ENCODE peak calls at places on chromosomes 3 and 15, in five cellular contexts. One of them, this sample, is unnamed.

GRCh38 chr3:11764931-11765363 is 81.7 kb downstream of the TAMM41 start:
- DNase-seq in HFF-Myc: peak
- DNase-seq in kidney epithelial cell: peak
- DNase-seq in endodermal cell: no peak
- DNase-seq in heart left ventricle: no peak
- DNase-seq in this sample: no peak

GRCh38 chr3:58198804-58199203 is 12.0 kb downstream of the DNASE1L3 start:
- DNase-seq in kidney epithelial cell: no peak
- DNase-seq in HFF-Myc: no peak
- DNase-seq in endodermal cell: no peak
- DNase-seq in heart left ventricle: no peak
- DNase-seq in this sample: no peak

GRCh38 chr15:79656151-79656797 is 224.1 kb downstream of the MINAR1 start:
- DNase-seq in kidney epithelial cell: no peak
- DNase-seq in endodermal cell: no peak
- DNase-seq in HFF-Myc: no peak
- DNase-seq in heart left ventricle: no peak
- DNase-seq in this sample: no peak

GRCh38 chr3:44509393-44509921 is 32.0 kb upstream of the ZNF445 start:
- DNase-seq in HFF-Myc: no peak
- DNase-seq in kidney epithelial cell: no peak
- DNase-seq in heart left ventricle: no peak
- DNase-seq in endodermal cell: no peak
- DNase-seq in this sample: no peak

GRCh38 chr3:20173844-20174410 is 12.1 kb downstream of the SGO1 start:
- DNase-seq in HFF-Myc: no peak
- DNase-seq in kidney epithelial cell: no peak
- DNase-seq in heart left ventricle: no peak
- DNase-seq in endodermal cell: no peak
- DNase-seq in this sample: no peak

GRCh38 chr3:144324061-144324460 is 352.4 kb downstream of the DIPK2A start:
- DNase-seq in heart left ventricle: no peak
- DNase-seq in HFF-Myc: no peak
- DNase-seq in endodermal cell: no peak
- DNase-seq in kidney epithelial cell: no peak
- DNase-seq in this sample: no peak

GRCh38 chr3:52183786-52184445 is 14.0 kb upstream of the ALAS1 start:
- DNase-seq in HFF-Myc: no peak
- DNase-seq in heart left ventricle: peak
- DNase-seq in kidney epithelial cell: no peak
- DNase-seq in endodermal cell: no peak
- DNase-seq in this sample: no peak

GRCh38 chr3:43996379-43997301 is 245.0 kb upstream of the TOPAZ1 start:
- DNase-seq in kidney epithelial cell: no peak
- DNase-seq in HFF-Myc: no peak
- DNase-seq in heart left ventricle: no peak
- DNase-seq in endodermal cell: peak
- DNase-seq in this sample: no peak

GRCh38 chr3:36595531-36595930 is 168.8 kb downstream of the DCLK3 start:
- DNase-seq in kidney epithelial cell: no peak
- DNase-seq in endodermal cell: no peak
- DNase-seq in heart left ventricle: no peak
- DNase-seq in HFF-Myc: no peak
- DNase-seq in this sample: no peak

GRCh38 chr3:169664034-169664820 is 715 bp upstream of the MECOM start:
- DNase-seq in endodermal cell: peak
- DNase-seq in kidney epithelial cell: no peak
- DNase-seq in HFF-Myc: no peak
- DNase-seq in heart left ventricle: no peak
- DNase-seq in this sample: no peak
- H3K4me3 ChIP-seq in endodermal cell: peak
- H3K4me3 ChIP-seq in kidney epithelial cell: peak
- H3K4me3 ChIP-seq in HFF-Myc: no peak
- H3K4me3 ChIP-seq in heart left ventricle: peak
- H3K4me3 ChIP-seq in this sample: peak

GRCh38 chr3:103308921-103309320 is 874.1 kb downstream of the ZPLD1 start:
- DNase-seq in heart left ventricle: no peak
- DNase-seq in endodermal cell: peak
- DNase-seq in HFF-Myc: no peak
- DNase-seq in kidney epithelial cell: no peak
- DNase-seq in this sample: no peak
- TF ChIP-seq CTCF in heart left ventricle: no peak
- TF ChIP-seq CTCF in endodermal cell: peak
- TF ChIP-seq CTCF in HFF-Myc: no peak
- TF ChIP-seq CTCF in kidney epithelial cell: peak
- TF ChIP-seq CTCF in this sample: no peak

DNA sequence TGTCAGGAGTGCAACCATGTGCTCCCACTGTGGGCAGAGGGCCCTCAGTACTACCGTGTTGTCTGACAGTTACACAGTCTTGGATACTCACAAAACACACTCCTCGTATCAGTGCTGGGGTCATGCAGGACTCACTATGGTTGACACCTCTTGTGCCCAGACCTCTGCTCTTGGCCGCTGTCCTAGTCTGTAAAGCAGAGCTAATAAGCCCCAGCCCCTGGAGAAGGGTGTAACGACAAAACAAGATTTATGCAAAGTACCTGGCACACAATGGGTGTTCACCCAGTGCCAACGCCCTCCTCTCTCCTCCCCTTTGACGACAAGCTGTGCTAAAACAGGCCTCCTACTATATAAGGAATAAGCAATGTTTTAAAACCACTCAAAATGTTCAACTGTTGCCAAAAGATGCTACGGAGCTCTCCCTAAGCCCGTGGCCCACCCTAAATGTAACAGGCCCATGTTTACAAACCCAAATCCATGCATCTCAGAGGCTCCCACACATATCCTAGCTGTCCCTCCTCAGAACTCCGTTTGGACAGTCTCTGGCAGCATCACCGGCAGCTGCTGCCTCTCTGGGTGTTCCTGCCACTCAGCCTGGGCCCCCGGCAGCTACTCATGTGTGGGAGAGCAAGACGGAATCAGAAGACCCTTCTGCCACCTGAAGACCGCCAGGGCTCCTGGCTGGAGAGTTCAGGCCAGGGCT is 65.8 kb downstream of the MRPL46 start:
- DNase-seq in kidney epithelial cell: no peak
- DNase-seq in HFF-Myc: no peak
- DNase-seq in heart left ventricle: no peak
- DNase-seq in endodermal cell: no peak
- DNase-seq in this sample: no peak
- H3K4me3 ChIP-seq in kidney epithelial cell: no peak
- H3K4me3 ChIP-seq in HFF-Myc: no peak
- H3K4me3 ChIP-seq in heart left ventricle: no peak
- H3K4me3 ChIP-seq in endodermal cell: no peak
- H3K4me3 ChIP-seq in this sample: no peak

GRCh38 chr3:194637066-194637465 is 3.8 kb upstream of the TMEM44 start:
- DNase-seq in HFF-Myc: no peak
- DNase-seq in heart left ventricle: no peak
- DNase-seq in kidney epithelial cell: no peak
- DNase-seq in endodermal cell: peak
- DNase-seq in this sample: no peak

GRCh38 chr3:194642769-194643168 is 9.6 kb upstream of the TMEM44 start:
- DNase-seq in kidney epithelial cell: no peak
- DNase-seq in HFF-Myc: no peak
- DNase-seq in heart left ventricle: no peak
- DNase-seq in endodermal cell: no peak
- DNase-seq in this sample: no peak

GRCh38 chr3:194637541-194638400 is 4.6 kb upstream of the TMEM44 start:
- DNase-seq in HFF-Myc: no peak
- DNase-seq in kidney epithelial cell: no peak
- DNase-seq in endodermal cell: no peak
- DNase-seq in heart left ventricle: no peak
- DNase-seq in this sample: no peak

GRCh38 chr3:194638991-194639605 is 5.9 kb upstream of the TMEM44 start:
- DNase-seq in endodermal cell: no peak
- DNase-seq in heart left ventricle: no peak
- DNase-seq in HFF-Myc: no peak
- DNase-seq in kidney epithelial cell: no peak
- DNase-seq in this sample: no peak

DNA sequence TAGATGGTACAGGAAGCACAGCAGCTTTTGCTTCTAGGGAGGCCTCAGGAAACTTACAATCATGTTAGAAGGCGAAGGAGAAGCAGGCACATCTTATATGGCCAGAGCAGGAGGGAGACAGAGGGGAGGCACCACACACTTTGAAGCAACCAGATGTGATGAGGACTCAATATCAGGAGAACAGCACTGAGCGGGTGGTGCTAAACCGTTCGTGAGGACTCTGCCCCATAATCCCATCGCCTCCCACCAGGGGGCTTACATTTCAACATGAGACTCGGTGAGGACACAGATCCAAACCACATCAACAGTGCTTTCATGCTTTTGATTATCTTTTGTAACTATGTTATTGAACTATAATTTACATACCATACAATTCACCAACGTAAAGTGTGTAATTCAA is 7.6 kb upstream of the TMEM44 start:
- DNase-seq in kidney epithelial cell: no peak
- DNase-seq in endodermal cell: peak
- DNase-seq in HFF-Myc: no peak
- DNase-seq in heart left ventricle: no peak
- DNase-seq in this sample: no peak
- TF ChIP-seq CTCF in kidney epithelial cell: peak
- TF ChIP-seq CTCF in endodermal cell: peak
- TF ChIP-seq CTCF in HFF-Myc: peak
- TF ChIP-seq CTCF in heart left ventricle: no peak
- TF ChIP-seq CTCF in this sample: no peak

This sample was measured in pancreas.